ENCODE peak calls at places on chromosomes 13 and 19, in five cellular contexts. Y is cardiac fibroblast, N is fibroblast of lung, X is neural crest cell, G is brain microvascular endothelial cell. R is an unnamed sample.

GRCh38 chr19:30339624-30340525 is 32.3 kb upstream of the ZNF536 start:
- DNase-seq in Y (no peak), X (no peak), N (no peak), G (no peak), R (no peak)

GRCh38 chr19:20926796-20927195 is 3.7 kb downstream of the ZNF85 start:
- DNase-seq in X (no peak), G (peak), N (peak), Y (peak), R (no peak)

GRCh38 chr19:661427-662196 is 1.4 kb downstream of the RNF126 start:
- DNase-seq in G (no peak), N (no peak), Y (peak), X (no peak), R (no peak)

GRCh38 chr19:48249502-48250014 is 6.2 kb downstream of the CARD8 start:
- DNase-seq in G (no peak), X (no peak), Y (peak), N (no peak), R (no peak)

GRCh38 chr19:34218818-34219164 is 35.6 kb upstream of the GARRE1 start:
- DNase-seq in G (no peak), X (no peak), Y (no peak), N (no peak), R (no peak)

GRCh38 chr19:4099054-4099764 is 24.7 kb downstream of the MAP2K2 start:
- DNase-seq in G (no peak), Y (no peak), X (no peak), N (no peak), R (no peak)

GRCh38 chr19:18469245-18470107 is 31.5 kb upstream of the ISYNA1 start:
- DNase-seq in G (peak), X (peak), Y (peak), N (peak), R (peak)

GRCh38 chr19:48397636-48398328 is 4.3 kb downstream of the GRIN2D start:
- DNase-seq in G (no peak), X (no peak), Y (peak), N (no peak), R (no peak)

GRCh38 chr13:110294146-110294545 is 12.8 kb downstream of the COL4A1 start:
- DNase-seq in G (no peak), N (no peak), Y (peak), X (no peak), R (no peak)

GRCh38 chr13:19680751-19681150 is 47.3 kb downstream of the MPHOSPH8 start:
- DNase-seq in X (no peak), Y (no peak), G (peak), N (peak), R (no peak)

GRCh38 chr19:12867120-12868099 is 13.8 kb downstream of the DNASE2 start:
- DNase-seq in X (peak), G (peak), Y (peak), N (peak), R (peak)

GRCh38 chr13:45928843-45929242 is 77.3 kb upstream of the SIAH3 start:
- DNase-seq in N (peak), G (no peak), X (no peak), Y (no peak), R (no peak)

GRCh38 chr19:7355871-7356270 is 7.1 kb downstream of the ARHGEF18 start:
- DNase-seq in N (no peak), X (no peak), G (no peak), Y (no peak), R (no peak)

GRCh38 chr13:107581009-107581408 is 634.3 kb downstream of the LIG4 start:
- DNase-seq in X (no peak), Y (no peak), G (no peak), N (no peak), R (no peak)

GRCh38 chr13:30739646-30740642 is 4.6 kb downstream of the ALOX5AP start:
- DNase-seq in Y (peak), X (no peak), N (peak), G (peak), R (no peak)

GRCh38 chr19:17289489-17289888 is 7.8 kb downstream of the ANKLE1 start:
- DNase-seq in X (peak), G (peak), Y (peak), N (peak), R (peak)

GRCh38 chr19:27993619-27994018 is 1219.3 kb downstream of the UQCRFS1 start:
- DNase-seq in Y (no peak), X (no peak), N (no peak), G (no peak), R (no peak)

GRCh38 chr13:49869514-49869913 is 66.6 kb downstream of the SPRYD7 start:
- DNase-seq in N (peak), X (peak), G (peak), Y (peak), R (no peak)

GRCh38 chr19:55635856-55636440 is 4.9 kb upstream of the ZNF580 start:
- DNase-seq in X (no peak), Y (no peak), N (no peak), G (no peak), R (no peak)

GRCh38 chr19:2636897-2637683 is 65.4 kb downstream of the GNG7 start:
- DNase-seq in X (peak), Y (peak), N (peak), G (peak), R (peak)

GRCh38 chr19:52248256-52248655 is 21.1 kb upstream of the ZNF766 start:
- DNase-seq in Y (peak), N (peak), X (peak), G (peak), R (peak)

GRCh38 chr19:33798701-33799111 is 2.0 kb downstream of the KCTD15 start:
- DNase-seq in G (no peak), N (peak), Y (peak), X (no peak), R (no peak)

GRCh38 chr19:39083983-39084731 is at the start of gene ACP7:
- DNase-seq in Y (no peak), N (no peak), G (no peak), X (no peak), R (peak)

GRCh38 chr19:42116308-42117075 is 15.8 kb downstream of the POU2F2 start:
- DNase-seq in X (no peak), G (no peak), Y (no peak), N (no peak), R (no peak)
- TF ChIP-seq CTCF in X (no peak), G (peak), Y (peak), N (peak), R (no peak)

GRCh38 chr19:10808937-10809655 is 26.9 kb downstream of the TMED1 start:
- DNase-seq in G (peak), Y (peak), N (peak), X (no peak), R (no peak)

GRCh38 chr19:10812902-10813404 is 23.1 kb downstream of the TMED1 start:
- DNase-seq in Y (peak), X (no peak), N (peak), G (peak), R (no peak)

GRCh38 chr19:10812196-10812595 is 23.8 kb downstream of the TMED1 start:
- DNase-seq in X (no peak), N (no peak), G (no peak), Y (no peak), R (no peak)

GRCh38 chr19:10809693-10810285 is 26.2 kb downstream of the TMED1 start:
- DNase-seq in X (no peak), Y (no peak), N (no peak), G (no peak), R (no peak)

GRCh38 chr19:10811391-10812111 is 24.5 kb downstream of the TMED1 start:
- DNase-seq in N (no peak), G (no peak), X (no peak), Y (no peak), R (no peak)
- TF ChIP-seq CTCF in N (no peak), G (no peak), X (no peak), Y (no peak), R (no peak)

GRCh38 chr13:87999141-87999765 is 328.1 kb downstream of the SLITRK5 start:
- DNase-seq in Y (no peak), N (peak), X (no peak), G (no peak), R (no peak)

GRCh38 chr13:88000787-88001186 is 329.6 kb downstream of the SLITRK5 start:
- DNase-seq in G (no peak), X (no peak), N (no peak), Y (no peak), R (no peak)

GRCh38 chr13:87998081-87998480 is 326.9 kb downstream of the SLITRK5 start:
- DNase-seq in X (no peak), G (no peak), N (no peak), Y (no peak), R (no peak)

GRCh38 chr13:88000239-88000638 is 329.1 kb downstream of the SLITRK5 start:
- DNase-seq in N (peak), Y (no peak), G (no peak), X (no peak), R (no peak)

GRCh38 chr13:87999791-88000190 is 328.6 kb downstream of the SLITRK5 start:
- DNase-seq in G (no peak), N (no peak), X (no peak), Y (no peak), R (no peak)
- TF ChIP-seq CTCF in G (peak), N (peak), X (no peak), Y (no peak), R (no peak)

GRCh38 chr13:27622102-27622820 is 569 bp downstream of the POLR1D start:
- DNase-seq in Y (peak), G (no peak), X (no peak), N (no peak), R (no peak)
- TF ChIP-seq CTCF in Y (peak), G (peak), X (peak), N (peak), R (peak)

GRCh38 chr19:35757749-35758608 is at the start of gene PROSER3:
- DNase-seq in Y (peak), N (peak), G (peak), X (peak), R (peak)
- TF ChIP-seq CTCF in Y (no peak), N (no peak), G (no peak), X (no peak), R (no peak)